ENCODE peak calls at places on chromosomes 1 and 21, in four cellular contexts. M is sigmoid colon, X is HCT116, W is neural progenitor cell. O is an unnamed sample.

GRCh38 chr1:20590313-20590777 is 1.4 kb downstream of the CDA start:
- DNase-seq in W (no peak), M (peak; percentile 69), X (no peak), O (no peak)

GRCh38 chr21:33664135-33664534 is 21.8 kb downstream of the ITSN1 start:
- DNase-seq in W (no peak), M (no peak), X (no peak), O (no peak)

GRCh38 chr1:218377143-218377660 is 32.1 kb downstream of the TGFB2 start:
- DNase-seq in M (no peak), X (peak; percentile 76), W (no peak), O (no peak)

GRCh38 chr1:243234978-243235657 is 20.0 kb downstream of the CEP170 start:
- DNase-seq in X (no peak), M (no peak), W (no peak), O (no peak)

GRCh38 chr21:46110499-46111192 is 12.7 kb downstream of the COL6A2 start:
- DNase-seq in X (no peak), M (peak; percentile 95), W (no peak), O (peak; percentile 57)

GRCh38 chr1:24155011-24155782 is 12.3 kb upstream of the IL22RA1 start:
- DNase-seq in X (peak; percentile 19), W (peak; percentile 33), M (no peak), O (no peak)

GRCh38 chr1:172954476-172955150 is 96.1 kb downstream of the TNFSF18 start:
- DNase-seq in W (no peak), M (no peak), X (no peak), O (no peak)

GRCh38 chr1:231420299-231420958 is 1.7 kb downstream of the EGLN1 start:
- DNase-seq in M (no peak), X (no peak), W (peak; percentile 27), O (no peak)

GRCh38 chr21:42560517-42561179 is 47.0 kb downstream of the SLC37A1 start:
- DNase-seq in X (no peak), M (peak; percentile 20), W (no peak), O (no peak)

GRCh38 chr1:26811708-26812107 is 14.8 kb upstream of the ZDHHC18 start:
- DNase-seq in M (no peak), X (no peak), W (no peak), O (no peak)

GRCh38 chr21:44391345-44392091 is 38.1 kb downstream of the TRPM2 start:
- DNase-seq in X (no peak), M (peak; percentile 80), W (no peak), O (peak; percentile 56)

GRCh38 chr1:211135342-211135950 is 1.5 kb upstream of the KCNH1 start:
- DNase-seq in X (peak; percentile 45), W (peak; percentile 44), M (no peak), O (no peak)

GRCh38 chr1:16612332-16613172 is 812 bp downstream of the NBPF1 start:
- DNase-seq in W (peak; percentile 88), M (peak; percentile 96), X (no peak), O (peak; percentile 95)

GRCh38 chr21:46634966-46635323 is 529 bp upstream of the PRMT2 start:
- DNase-seq in M (peak; percentile 90), X (peak; percentile 40), W (peak; percentile 86), O (peak; percentile 77)

GRCh38 chr1:94723899-94724298 is 96.3 kb upstream of the SLC44A3 start:
- DNase-seq in W (no peak), X (no peak), M (no peak), O (no peak)

GRCh38 chr1:244971524-244972216 is 107.3 kb upstream of the HNRNPU start:
- DNase-seq in M (no peak), X (no peak), W (no peak), O (no peak)

DNA sequence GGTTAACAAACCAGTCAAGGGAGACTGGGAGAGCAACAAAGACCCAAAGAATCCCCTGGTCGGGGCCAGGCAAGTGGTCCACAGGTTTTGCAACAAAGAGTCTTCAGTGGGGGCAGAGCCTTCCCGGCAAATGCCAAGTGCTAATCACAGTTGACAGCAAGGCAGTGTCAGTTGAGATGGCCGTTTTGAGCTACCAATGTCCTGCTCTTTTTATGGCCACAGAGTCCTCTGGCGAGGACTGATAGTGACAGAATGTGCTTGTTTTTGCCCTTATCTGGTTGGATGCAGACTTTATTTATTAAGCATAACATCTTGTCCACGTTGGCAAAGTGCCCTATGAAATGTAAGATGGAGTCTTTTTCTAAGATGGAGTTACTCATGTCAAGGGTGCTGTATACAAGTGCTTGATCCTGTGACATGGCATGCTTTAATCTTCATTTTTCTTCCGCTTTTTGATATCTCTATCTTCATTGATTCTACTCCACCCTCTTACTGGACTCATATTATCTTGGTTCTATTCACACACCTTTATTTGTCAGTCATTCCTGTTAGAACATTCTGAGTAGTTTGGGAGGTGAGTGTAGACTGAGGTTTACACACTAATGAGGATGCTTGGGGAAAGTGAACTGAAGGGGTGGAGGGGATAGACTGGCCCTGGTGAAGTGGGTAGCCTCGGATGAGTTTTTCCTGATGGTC is 51.8 kb downstream of the KCNK1 start:
- DNase-seq in M (no peak), W (no peak), X (no peak), O (no peak)
- H3K27ac ChIP-seq in M (no peak overlapping the region), W (no peak overlapping the region), X (no peak overlapping the region), O (no peak overlapping the region)

GRCh38 chr1:89199515-89199914 is 773 bp upstream of the GBP4 start:
- DNase-seq in W (no peak), M (no peak), X (no peak), O (no peak)

GRCh38 chr1:89198500-89199072 is at the start of gene GBP4:
- DNase-seq in M (peak; percentile 70), W (no peak), X (no peak), O (peak; percentile 55)

GRCh38 chr1:89201489-89201794 is 2.7 kb upstream of the GBP4 start:
- DNase-seq in X (no peak), W (no peak), M (no peak), O (no peak)

GRCh38 chr1:89203166-89203565 is 4.4 kb upstream of the GBP4 start:
- DNase-seq in M (no peak), W (no peak), X (no peak), O (no peak)

GRCh38 chr1:89200668-89201488 is 2.1 kb upstream of the GBP4 start:
- DNase-seq in X (no peak), M (no peak), W (no peak), O (no peak)
- H3K27ac ChIP-seq in X (no peak overlapping the region), M (no peak overlapping the region), W (no peak overlapping the region), O (no peak overlapping the region)

DNA sequence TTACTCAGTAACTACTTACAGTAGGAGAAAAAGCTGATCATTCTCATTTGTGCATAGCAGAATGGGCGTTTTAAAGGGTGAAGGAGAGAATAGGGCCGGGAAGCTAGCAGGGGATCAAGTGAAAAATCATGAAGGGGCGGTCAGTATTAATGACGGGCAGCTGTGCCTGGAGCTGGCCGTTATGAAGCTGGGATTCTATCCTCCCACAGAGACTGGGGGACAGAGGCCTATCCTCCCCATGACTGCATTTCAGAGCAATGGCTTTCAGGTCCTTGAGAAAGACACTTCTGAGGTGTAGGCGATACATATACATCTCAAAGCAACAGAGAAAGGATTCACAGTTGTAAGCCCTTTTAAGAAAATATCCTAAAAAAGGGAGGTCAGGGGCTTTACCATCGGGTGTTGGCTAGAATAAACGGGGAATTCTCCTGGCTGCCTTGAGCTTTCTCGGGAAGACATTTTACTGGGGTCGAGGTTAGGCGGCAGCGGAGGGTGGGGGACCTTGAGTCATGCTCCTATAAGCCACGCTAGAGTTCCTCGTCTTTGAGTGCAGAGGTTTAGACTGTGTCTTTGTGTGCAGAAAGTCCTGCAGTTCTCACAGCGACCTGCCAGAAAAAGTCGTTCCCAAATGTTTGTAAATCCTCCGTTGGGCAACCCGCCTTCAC is 564 bp upstream of the MTARC2 start:
- DNase-seq in W (no peak), X (no peak), M (no peak), O (no peak)
- H3K27ac ChIP-seq in W (no peak overlapping the region), X (peak overlapping the region; percentile 71), M (peak overlapping the region; percentile 78), O (peak overlapping the region; percentile 94)

GRCh38 chr1:229228522-229228921 is 42.4 kb upstream of the RAB4A start:
- DNase-seq in M (peak; percentile 40), W (no peak), X (no peak), O (no peak)

GRCh38 chr1:229230893-229231753 is 39.8 kb upstream of the RAB4A start:
- DNase-seq in X (peak; percentile 69), W (peak; percentile 49), M (peak; percentile 61), O (no peak)

GRCh38 chr1:229230136-229230892 is 40.6 kb upstream of the RAB4A start:
- DNase-seq in M (no peak), W (no peak), X (no peak), O (no peak)

GRCh38 chr1:229229137-229229720 is 41.7 kb upstream of the RAB4A start:
- DNase-seq in X (no peak), M (peak; percentile 34), W (peak; percentile 36), O (no peak)

GRCh38 chr1:229229721-229230135 is 41.2 kb upstream of the RAB4A start:
- DNase-seq in W (peak; percentile 39), M (peak; percentile 93), X (no peak), O (peak; percentile 91)
- H3K27ac ChIP-seq in W (no peak overlapping the region), M (peak overlapping the region; percentile 63), X (peak overlapping the region; percentile 7), O (peak overlapping the region; percentile 29)

DNA sequence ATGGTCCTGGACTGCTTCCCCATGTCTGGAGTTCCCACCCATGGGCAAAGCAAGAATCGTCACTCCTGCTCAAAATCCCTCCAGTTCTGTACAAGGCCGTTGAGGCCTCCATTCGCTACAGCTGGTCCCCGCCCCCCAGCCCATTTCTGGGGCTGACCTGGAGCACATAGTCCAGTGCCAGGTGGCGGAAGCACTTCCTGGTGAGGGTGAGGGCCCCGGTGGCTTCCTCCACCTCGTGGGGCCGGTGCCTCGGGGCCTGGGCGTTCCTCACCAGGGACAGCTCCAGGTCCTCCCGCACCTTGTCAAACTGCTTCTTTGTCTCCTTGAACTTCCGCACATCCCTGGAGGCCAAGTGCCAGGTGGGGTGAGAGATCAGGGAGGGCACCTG is 7.4 kb downstream of the ACAP3 start:
- DNase-seq in X (no peak), M (no peak), W (no peak), O (no peak)
- H3K27ac ChIP-seq in X (no peak overlapping the region), M (no peak overlapping the region), W (no peak overlapping the region), O (no peak overlapping the region)

O was measured in testis.